ENCODE peak calls at places on chromosome 15, in six cellular contexts. One of them, this sample, is unnamed.

GRCh38 chr15:88615303-88616107 is 5.6 kb upstream of the AEN start:
- DNase-seq in H9: peak; percentile 34
- DNase-seq in IMR-90: no peak
- DNase-seq in H1: peak; percentile 44
- DNase-seq in neuronal stem cell: no peak
- DNase-seq in trophoblast cell: no peak
- DNase-seq in this sample: no peak

GRCh38 chr15:42955518-42955917 is 34.9 kb upstream of the TTBK2 start:
- DNase-seq in H1: no peak
- DNase-seq in IMR-90: peak; percentile 85
- DNase-seq in neuronal stem cell: no peak
- DNase-seq in H9: no peak
- DNase-seq in trophoblast cell: no peak
- DNase-seq in this sample: no peak

GRCh38 chr15:85690546-85691226 is 104.0 kb downstream of the KLHL25 start:
- DNase-seq in H9: no peak
- DNase-seq in IMR-90: no peak
- DNase-seq in H1: no peak
- DNase-seq in trophoblast cell: no peak
- DNase-seq in neuronal stem cell: no peak
- DNase-seq in this sample: no peak

GRCh38 chr15:28094732-28095521 is 4.2 kb downstream of the OCA2 start:
- DNase-seq in trophoblast cell: peak; percentile 18
- DNase-seq in neuronal stem cell: no peak
- DNase-seq in H9: peak; percentile 65
- DNase-seq in IMR-90: no peak
- DNase-seq in H1: peak; percentile 79
- DNase-seq in this sample: no peak

GRCh38 chr15:90203922-90204321 is 2.8 kb downstream of the SEMA4B start:
- DNase-seq in H1: no peak
- DNase-seq in neuronal stem cell: no peak
- DNase-seq in trophoblast cell: no peak
- DNase-seq in H9: no peak
- DNase-seq in IMR-90: no peak
- DNase-seq in this sample: no peak

GRCh38 chr15:29031502-29032228 is 145.9 kb downstream of the APBA2 start:
- DNase-seq in neuronal stem cell: no peak
- DNase-seq in H1: no peak
- DNase-seq in IMR-90: no peak
- DNase-seq in trophoblast cell: no peak
- DNase-seq in H9: no peak
- DNase-seq in this sample: no peak

GRCh38 chr15:72585659-72586058 is 68.8 kb upstream of the GOLGA6B start:
- DNase-seq in IMR-90: peak; percentile 28
- DNase-seq in H9: no peak
- DNase-seq in H1: no peak
- DNase-seq in neuronal stem cell: no peak
- DNase-seq in trophoblast cell: no peak
- DNase-seq in this sample: peak; percentile 21

GRCh38 chr15:101103589-101103988 is 148.3 kb downstream of the CHSY1 start:
- DNase-seq in H1: no peak
- DNase-seq in trophoblast cell: no peak
- DNase-seq in IMR-90: no peak
- DNase-seq in neuronal stem cell: no peak
- DNase-seq in H9: no peak
- DNase-seq in this sample: no peak

GRCh38 chr15:61169904-61170695 is 59.0 kb downstream of the RORA start:
- DNase-seq in trophoblast cell: no peak
- DNase-seq in H9: no peak
- DNase-seq in IMR-90: no peak
- DNase-seq in H1: no peak
- DNase-seq in neuronal stem cell: no peak
- DNase-seq in this sample: no peak

GRCh38 chr15:80828796-80829195 is 49.6 kb downstream of the CEMIP start:
- DNase-seq in H9: no peak
- DNase-seq in neuronal stem cell: no peak
- DNase-seq in trophoblast cell: no peak
- DNase-seq in H1: no peak
- DNase-seq in IMR-90: no peak
- DNase-seq in this sample: no peak

GRCh38 chr15:51879555-51879954 is 50.1 kb downstream of the TMOD3 start:
- DNase-seq in neuronal stem cell: no peak
- DNase-seq in H9: no peak
- DNase-seq in trophoblast cell: peak; percentile 40
- DNase-seq in IMR-90: peak; percentile 61
- DNase-seq in H1: no peak
- DNase-seq in this sample: peak; percentile 43

GRCh38 chr15:68218331-68218730 is 11.2 kb downstream of the CLN6 start:
- DNase-seq in neuronal stem cell: no peak
- DNase-seq in H9: peak; percentile 8
- DNase-seq in trophoblast cell: no peak
- DNase-seq in H1: peak; percentile 22
- DNase-seq in IMR-90: no peak
- DNase-seq in this sample: no peak

GRCh38 chr15:25784876-25785642 is 78.1 kb downstream of the ATP10A start:
- DNase-seq in H1: no peak
- DNase-seq in H9: no peak
- DNase-seq in neuronal stem cell: no peak
- DNase-seq in IMR-90: peak; percentile 94
- DNase-seq in trophoblast cell: no peak
- DNase-seq in this sample: peak; percentile 29

GRCh38 chr15:47332481-47332880 is 384.8 kb upstream of the SEMA6D start:
- DNase-seq in trophoblast cell: peak; percentile 71
- DNase-seq in H1: no peak
- DNase-seq in H9: no peak
- DNase-seq in IMR-90: peak; percentile 42
- DNase-seq in neuronal stem cell: no peak
- DNase-seq in this sample: peak; percentile 65

GRCh38 chr15:55353030-55353429 is 34.0 kb downstream of the PIGB start:
- DNase-seq in trophoblast cell: no peak
- DNase-seq in H9: no peak
- DNase-seq in IMR-90: no peak
- DNase-seq in H1: no peak
- DNase-seq in neuronal stem cell: no peak
- DNase-seq in this sample: no peak

GRCh38 chr15:27535445-27536129 is 563.5 kb downstream of the OCA2 start:
- DNase-seq in H1: no peak
- DNase-seq in H9: no peak
- DNase-seq in trophoblast cell: no peak
- DNase-seq in IMR-90: no peak
- DNase-seq in neuronal stem cell: no peak
- DNase-seq in this sample: no peak

GRCh38 chr15:39786444-39787056 is 3.9 kb upstream of the FSIP1 start:
- DNase-seq in IMR-90: peak; percentile 75
- DNase-seq in H1: no peak
- DNase-seq in neuronal stem cell: peak; percentile 39
- DNase-seq in H9: no peak
- DNase-seq in trophoblast cell: peak; percentile 75
- DNase-seq in this sample: peak; percentile 73

GRCh38 chr15:96123028-96123400 is 207.5 kb upstream of the NR2F2 start:
- DNase-seq in trophoblast cell: peak; percentile 78
- DNase-seq in H1: no peak
- DNase-seq in neuronal stem cell: no peak
- DNase-seq in H9: no peak
- DNase-seq in IMR-90: no peak
- DNase-seq in this sample: no peak

GRCh38 chr15:45328663-45329062 is 49.7 kb downstream of the GATM start:
- DNase-seq in H9: no peak
- DNase-seq in H1: no peak
- DNase-seq in IMR-90: no peak
- DNase-seq in neuronal stem cell: no peak
- DNase-seq in trophoblast cell: no peak
- DNase-seq in this sample: no peak

GRCh38 chr15:76994496-76994895 is 430 bp upstream of the PSTPIP1 start:
- DNase-seq in neuronal stem cell: no peak
- DNase-seq in trophoblast cell: no peak
- DNase-seq in IMR-90: no peak
- DNase-seq in H1: no peak
- DNase-seq in H9: no peak
- DNase-seq in this sample: no peak

GRCh38 chr15:59232476-59232875 is 25.8 kb downstream of the LDHAL6B start:
- DNase-seq in H9: no peak
- DNase-seq in trophoblast cell: peak; percentile 13
- DNase-seq in H1: no peak
- DNase-seq in neuronal stem cell: no peak
- DNase-seq in IMR-90: peak; percentile 93
- DNase-seq in this sample: peak; percentile 87

GRCh38 chr15:40252438-40253178 is 13.7 kb downstream of the PAK6 start:
- DNase-seq in neuronal stem cell: peak; percentile 39
- DNase-seq in trophoblast cell: peak; percentile 46
- DNase-seq in H1: peak; percentile 76
- DNase-seq in H9: peak; percentile 70
- DNase-seq in IMR-90: no peak
- DNase-seq in this sample: no peak

GRCh38 chr15:80494311-80494710 is 90.1 kb downstream of the ARNT2 start:
- DNase-seq in IMR-90: peak; percentile 74
- DNase-seq in neuronal stem cell: no peak
- DNase-seq in H9: no peak
- DNase-seq in trophoblast cell: peak; percentile 79
- DNase-seq in H1: no peak
- DNase-seq in this sample: peak; percentile 36

GRCh38 chr15:64068133-64068532 is 21.8 kb upstream of the DAPK2 start:
- DNase-seq in H1: no peak
- DNase-seq in IMR-90: no peak
- DNase-seq in neuronal stem cell: no peak
- DNase-seq in trophoblast cell: no peak
- DNase-seq in H9: no peak
- DNase-seq in this sample: no peak

GRCh38 chr15:64070965-64071851 is 22.4 kb downstream of the CIAO2A start:
- DNase-seq in trophoblast cell: peak; percentile 78
- DNase-seq in H9: no peak
- DNase-seq in IMR-90: peak; percentile 88
- DNase-seq in neuronal stem cell: no peak
- DNase-seq in H1: no peak
- DNase-seq in this sample: peak; percentile 85

GRCh38 chr15:64071931-64072765 is 21.5 kb downstream of the CIAO2A start:
- DNase-seq in IMR-90: no peak
- DNase-seq in trophoblast cell: peak; percentile 12
- DNase-seq in neuronal stem cell: no peak
- DNase-seq in H9: no peak
- DNase-seq in H1: no peak
- DNase-seq in this sample: no peak

GRCh38 chr15:64070106-64070505 is 23.5 kb downstream of the CIAO2A start:
- DNase-seq in H1: no peak
- DNase-seq in IMR-90: no peak
- DNase-seq in trophoblast cell: no peak
- DNase-seq in neuronal stem cell: no peak
- DNase-seq in H9: no peak
- DNase-seq in this sample: no peak

DNA sequence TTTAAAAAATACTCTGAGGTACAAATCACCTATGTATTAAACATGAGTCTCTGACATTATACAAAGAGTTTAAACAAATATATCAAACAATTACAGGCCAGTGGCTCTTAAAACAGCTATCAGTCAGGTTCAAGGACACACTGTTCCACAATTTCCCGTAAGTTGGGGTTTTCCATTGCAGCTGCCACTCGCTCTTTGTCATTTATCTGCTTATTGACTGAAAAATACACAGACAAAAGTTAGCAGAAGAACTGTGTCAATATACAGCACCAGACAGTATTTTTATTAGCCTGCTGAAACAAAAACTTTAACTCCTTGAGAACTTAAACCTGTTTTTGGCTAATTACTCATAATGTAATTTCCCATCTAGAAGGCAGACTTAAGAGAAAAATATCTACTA is 20.8 kb downstream of the CIAO2A start:
- DNase-seq in H1: no peak
- DNase-seq in H9: no peak
- DNase-seq in IMR-90: no peak
- DNase-seq in trophoblast cell: no peak
- DNase-seq in neuronal stem cell: no peak
- DNase-seq in this sample: no peak
- H4K91ac ChIP-seq in H1: no peak overlapping the region
- H4K91ac ChIP-seq in H9: no peak overlapping the region
- H4K91ac ChIP-seq in IMR-90: no peak overlapping the region
- H4K91ac ChIP-seq in trophoblast cell: no peak overlapping the region
- H4K91ac ChIP-seq in neuronal stem cell: no peak overlapping the region
- H4K91ac ChIP-seq in this sample: no peak overlapping the region

DNA sequence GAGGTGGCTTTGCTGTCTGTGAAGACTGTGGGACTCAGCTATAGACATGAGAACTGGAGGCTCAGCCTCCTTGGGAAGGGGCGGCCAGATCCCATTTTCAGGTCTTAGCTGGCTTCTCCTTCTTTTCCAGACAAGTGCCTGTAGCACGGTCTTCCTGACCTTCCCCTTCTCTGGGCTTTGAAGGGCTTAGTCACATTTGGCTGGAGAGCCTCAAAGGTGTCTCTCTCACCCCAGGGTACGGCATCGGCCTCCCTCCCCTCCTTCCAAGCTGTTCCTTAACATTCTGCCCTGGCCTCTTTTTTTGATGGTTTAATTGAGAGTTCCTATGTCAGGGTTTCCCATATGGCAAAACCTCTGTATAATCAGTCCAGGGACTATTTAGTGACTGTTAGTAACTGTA is 242.7 kb downstream of the THSD4 start:
- DNase-seq in neuronal stem cell: no peak
- DNase-seq in H9: no peak
- DNase-seq in IMR-90: no peak
- DNase-seq in trophoblast cell: no peak
- DNase-seq in H1: no peak
- DNase-seq in this sample: no peak
- H3K23ac ChIP-seq in neuronal stem cell: no peak overlapping the region
- H3K23ac ChIP-seq in H9: no peak overlapping the region
- H3K23ac ChIP-seq in IMR-90: no peak overlapping the region
- H3K23ac ChIP-seq in trophoblast cell: no peak overlapping the region
- H3K23ac ChIP-seq in H1: no peak overlapping the region
- H3K23ac ChIP-seq in this sample: no peak overlapping the region

DNA sequence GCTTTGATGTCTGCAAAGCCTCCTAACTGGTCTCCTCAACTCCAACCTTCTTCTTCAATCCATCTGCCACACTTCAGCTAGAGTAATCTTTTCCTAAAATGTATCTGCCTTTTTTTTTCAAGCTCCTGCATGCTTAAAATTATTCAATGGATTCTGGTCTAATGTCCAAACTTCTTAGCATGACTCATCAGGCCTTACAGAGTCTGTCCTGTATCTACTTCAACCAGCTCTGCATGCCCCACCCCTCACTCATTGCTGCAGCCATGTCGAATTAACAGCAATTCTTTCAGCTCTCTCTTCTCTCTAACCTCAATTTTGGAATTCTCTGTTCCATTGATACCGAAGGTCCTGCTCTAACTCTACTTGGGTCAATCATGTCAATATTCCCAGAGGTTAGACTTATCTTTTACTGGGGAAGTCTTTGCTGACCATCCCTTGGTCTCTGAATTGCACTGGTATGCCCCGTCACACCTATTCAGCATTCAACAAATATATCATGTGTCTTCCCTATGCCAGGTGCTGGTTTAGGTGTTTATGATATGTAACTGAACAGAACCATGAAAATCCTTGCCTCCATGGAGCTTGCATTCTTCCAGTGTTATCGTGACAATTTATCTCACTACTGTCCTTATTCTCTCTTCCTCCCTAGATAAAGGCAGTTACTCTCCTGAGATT is 88.5 kb upstream of the NANOGP8 start:
- DNase-seq in H1: no peak
- DNase-seq in trophoblast cell: peak; percentile 31
- DNase-seq in H9: no peak
- DNase-seq in neuronal stem cell: no peak
- DNase-seq in IMR-90: peak; percentile 62
- DNase-seq in this sample: peak; percentile 48
- H4K91ac ChIP-seq in H1: no peak overlapping the region
- H4K91ac ChIP-seq in trophoblast cell: no peak overlapping the region
- H4K91ac ChIP-seq in H9: no peak overlapping the region
- H4K91ac ChIP-seq in neuronal stem cell: no peak overlapping the region
- H4K91ac ChIP-seq in IMR-90: peak overlapping the region; percentile 16
- H4K91ac ChIP-seq in this sample: no peak overlapping the region

GRCh38 chr15:70092462-70092850 is 5.3 kb downstream of the TLE3 start:
- DNase-seq in H9: no peak
- DNase-seq in H1: no peak
- DNase-seq in trophoblast cell: no peak
- DNase-seq in IMR-90: peak; percentile 69
- DNase-seq in neuronal stem cell: no peak
- DNase-seq in this sample: peak; percentile 58
- H3K23ac ChIP-seq in H9: no peak overlapping the region
- H3K23ac ChIP-seq in H1: no peak overlapping the region
- H3K23ac ChIP-seq in trophoblast cell: no peak overlapping the region
- H3K23ac ChIP-seq in IMR-90: no peak overlapping the region
- H3K23ac ChIP-seq in neuronal stem cell: no peak overlapping the region
- H3K23ac ChIP-seq in this sample: peak overlapping the region; percentile 34

This sample was measured in mesenchymal stem cell.